ENCODE peak calls at places on chromosomes 4 and X, in five cellular contexts. Z is astrocyte of the spinal cord, I is neural crest cell, T is progenitor cell of endocrine pancreas, D is osteocyte. N is an unnamed sample.

GRCh38 chr4:180675368-180675675 is 1567.9 kb upstream of the TENM3 start:
- DNase-seq in D (no peak), Z (no peak), T (no peak), I (no peak), N (no peak)

GRCh38 chr4:69156913-69157312 is 57.6 kb downstream of the UGT2B11 start:
- DNase-seq in I (no peak), T (no peak), Z (no peak), D (no peak), N (no peak)

GRCh38 chr4:55733874-55734437 is 85.6 kb upstream of the EXOC1L start:
- DNase-seq in I (no peak), D (no peak), Z (peak), T (no peak), N (no peak)

GRCh38 chr4:92455329-92455839 is 151.6 kb downstream of the GRID2 start:
- DNase-seq in D (no peak), Z (no peak), I (no peak), T (no peak), N (no peak)

GRCh38 chrX:31228415-31228832 is 156.6 kb upstream of the FTHL17 start:
- DNase-seq in I (no peak), D (no peak), T (no peak), Z (peak), N (no peak)

GRCh38 chr4:110361921-110362320 is 114.0 kb upstream of the ENPEP start:
- DNase-seq in Z (peak), I (no peak), D (no peak), T (no peak), N (no peak)

GRCh38 chrX:20265221-20265725 is 1.4 kb downstream of the RPS6KA3 start:
- DNase-seq in Z (peak), T (peak), D (no peak), I (peak), N (no peak)

GRCh38 chrX:153639177-153640044 is 7.6 kb upstream of the DUSP9 start:
- DNase-seq in I (no peak), Z (no peak), T (no peak), D (no peak), N (no peak)

GRCh38 chr4:27176400-27176799 is 315.8 kb downstream of the STIM2 start:
- DNase-seq in I (no peak), D (no peak), Z (peak), T (no peak), N (no peak)

GRCh38 chr4:119529788-119530187 is 98.8 kb downstream of the PDE5A start:
- DNase-seq in T (no peak), I (no peak), Z (no peak), D (no peak), N (no peak)

GRCh38 chrX:138847930-138848329 is 136.4 kb upstream of the FGF13 start:
- DNase-seq in I (no peak), D (no peak), Z (peak), T (no peak), N (no peak)

GRCh38 chr4:37865450-37865849 is 25.4 kb upstream of the TBC1D1 start:
- DNase-seq in I (no peak), T (no peak), D (no peak), Z (peak), N (no peak)

GRCh38 chr4:86596802-86597201 is 2.7 kb downstream of the PTPN13 start:
- DNase-seq in I (no peak), T (no peak), D (no peak), Z (peak), N (no peak)

GRCh38 chr4:107077192-107077591 is 41.1 kb upstream of the DKK2 start:
- DNase-seq in T (no peak), D (no peak), Z (no peak), I (no peak), N (no peak)

GRCh38 chr4:145984563-145984962 is 45.9 kb upstream of the ZNF827 start:
- DNase-seq in D (no peak), Z (no peak), T (no peak), I (no peak), N (no peak)

GRCh38 chr4:143296397-143297067 is 40.1 kb upstream of the GAB1 start:
- DNase-seq in I (no peak), D (no peak), T (no peak), Z (no peak), N (no peak)

GRCh38 chr4:27121830-27122229 is 261.2 kb downstream of the STIM2 start:
- DNase-seq in Z (no peak), T (no peak), D (no peak), I (no peak), N (no peak)

GRCh38 chr4:1593458-1593857 is 90.7 kb downstream of the FAM53A start:
- DNase-seq in T (no peak), Z (no peak), D (no peak), I (no peak), N (no peak)

GRCh38 chrX:24025741-24026402 is 1.1 kb downstream of the KLHL15 start:
- DNase-seq in T (no peak), D (no peak), Z (peak), I (no peak), N (no peak)

GRCh38 chrX:11509786-11510185 is 155.9 kb downstream of the ARHGAP6 start:
- DNase-seq in I (no peak), Z (peak), T (no peak), D (no peak), N (no peak)

GRCh38 chrX:118373538-118373937 is 27.6 kb downstream of the WDR44 start:
- DNase-seq in Z (no peak), D (no peak), I (no peak), T (no peak), N (no peak)

GRCh38 chr4:763191-763810 is 57.7 kb downstream of the PCGF3 start:
- DNase-seq in D (no peak), Z (no peak), T (no peak), I (no peak), N (no peak)

GRCh38 chr4:1494416-1495315 is 88.4 kb upstream of the NKX1-1 start:
- DNase-seq in I (no peak), Z (no peak), T (no peak), D (no peak), N (peak)

GRCh38 chr4:14856927-14857220 is 145.4 kb upstream of the CPEB2 start:
- DNase-seq in Z (no peak), D (no peak), T (no peak), I (no peak), N (no peak)

GRCh38 chr4:186227221-186227620 is at the start of gene KLKB1:
- DNase-seq in D (no peak), T (no peak), Z (peak), I (no peak), N (no peak)

GRCh38 chr4:120630432-120630831 is 292.1 kb downstream of the PRDM5 start:
- DNase-seq in Z (no peak), T (no peak), I (no peak), D (no peak), N (no peak)

GRCh38 chrX:121504148-121504547 is 456.7 kb downstream of the GLUD2 start:
- DNase-seq in D (no peak), T (no peak), Z (no peak), I (no peak), N (no peak)

GRCh38 chr4:145538636-145539035 is 57.0 kb downstream of the SMAD1 start:
- DNase-seq in I (no peak), T (no peak), Z (no peak), D (no peak), N (no peak)

GRCh38 chr4:101697266-101697665 is 93.3 kb upstream of the BANK1 start:
- DNase-seq in Z (no peak), T (no peak), I (no peak), D (no peak), N (no peak)

GRCh38 chr4:185764880-185765279 is 47.1 kb downstream of the SORBS2 start:
- DNase-seq in D (no peak), I (no peak), Z (peak), T (no peak), N (no peak)

GRCh38 chrX:139293991-139294390 is 236.5 kb upstream of the F9 start:
- DNase-seq in D (no peak), I (no peak), T (no peak), Z (no peak), N (no peak)

GRCh38 chrX:19040373-19040772 is 56.5 kb upstream of the PHKA2 start:
- DNase-seq in T (no peak), Z (peak), I (no peak), D (no peak), N (no peak)

GRCh38 chr4:85039526-85039925 is 73.0 kb upstream of the WDFY3 start:
- DNase-seq in T (no peak), I (no peak), Z (peak), D (no peak), N (no peak)

GRCh38 chrX:69321789-69322188 is 156.5 kb upstream of the PJA1 start:
- DNase-seq in I (no peak), T (no peak), D (peak), Z (no peak), N (no peak)

GRCh38 chr4:125833-126232 is 1.5 kb downstream of the ZNF718 start:
- DNase-seq in Z (no peak), D (no peak), T (no peak), I (no peak), N (no peak)

DNA sequence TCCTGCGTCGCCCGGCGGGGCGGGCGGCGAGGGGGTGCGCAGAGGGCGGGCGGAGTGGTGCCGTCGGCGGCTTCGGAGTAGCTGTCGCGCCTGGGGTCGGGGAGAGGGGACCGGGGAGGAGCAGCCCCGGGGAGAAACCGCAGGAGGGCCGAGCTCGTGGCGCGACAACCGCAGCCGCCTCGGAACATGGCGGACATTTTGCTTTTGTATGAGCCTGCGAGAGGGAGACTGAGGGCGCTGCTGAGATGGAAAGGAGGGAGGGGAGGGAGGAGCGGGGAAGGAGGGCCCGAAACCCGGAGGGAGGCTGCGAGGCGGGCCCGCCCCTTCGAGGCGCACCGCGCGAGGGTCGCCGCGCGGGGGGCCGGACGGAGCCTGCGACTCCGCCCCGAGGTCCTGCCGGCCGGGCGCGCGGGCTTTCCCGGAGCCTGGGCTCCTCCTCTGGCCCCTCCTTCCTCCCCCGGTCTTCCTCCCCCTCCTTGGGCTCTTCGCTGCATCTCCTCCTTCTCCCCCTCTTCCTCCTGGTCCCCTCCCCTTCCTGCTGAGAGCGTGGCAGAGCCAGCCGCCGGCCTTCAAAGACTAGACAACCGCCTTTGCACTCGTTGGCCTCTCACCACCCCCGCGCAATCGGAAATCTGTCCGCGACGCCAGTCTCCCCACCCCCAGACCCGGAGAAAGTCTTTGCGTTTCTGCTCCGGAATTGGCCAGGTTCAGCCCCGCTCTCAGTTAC is 1.1 kb downstream of the INTS6L start:
- DNase-seq in Z (peak), T (peak), D (peak), I (peak), N (peak)
- TF ChIP-seq CTCF in Z (no peak), T (no peak), D (no peak), I (no peak), N (no peak)

DNA sequence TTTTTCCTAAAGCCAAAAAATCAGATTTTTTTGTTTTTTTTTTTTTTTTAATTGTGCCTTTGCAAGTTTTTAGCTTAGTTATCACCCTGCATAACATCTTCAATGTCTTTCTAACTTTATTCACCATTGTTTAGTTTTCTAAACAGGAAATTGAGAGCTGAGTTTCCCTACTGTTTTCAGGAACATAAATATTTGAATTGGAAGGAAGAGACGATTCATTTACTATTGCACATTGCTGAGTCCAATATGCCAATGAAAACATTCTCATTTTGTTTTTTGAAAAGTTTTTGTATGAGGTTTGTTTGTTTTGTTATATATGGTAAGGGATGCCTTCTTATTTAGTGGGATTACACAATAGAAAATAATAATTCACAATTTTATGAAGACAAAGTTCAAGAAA is 148.4 kb downstream of the ANKRD50 start:
- DNase-seq in I (no peak), T (no peak), Z (peak), D (no peak), N (no peak)
- TF ChIP-seq CTCF in I (no peak), T (no peak), Z (no peak), D (no peak), N (no peak)

DNA sequence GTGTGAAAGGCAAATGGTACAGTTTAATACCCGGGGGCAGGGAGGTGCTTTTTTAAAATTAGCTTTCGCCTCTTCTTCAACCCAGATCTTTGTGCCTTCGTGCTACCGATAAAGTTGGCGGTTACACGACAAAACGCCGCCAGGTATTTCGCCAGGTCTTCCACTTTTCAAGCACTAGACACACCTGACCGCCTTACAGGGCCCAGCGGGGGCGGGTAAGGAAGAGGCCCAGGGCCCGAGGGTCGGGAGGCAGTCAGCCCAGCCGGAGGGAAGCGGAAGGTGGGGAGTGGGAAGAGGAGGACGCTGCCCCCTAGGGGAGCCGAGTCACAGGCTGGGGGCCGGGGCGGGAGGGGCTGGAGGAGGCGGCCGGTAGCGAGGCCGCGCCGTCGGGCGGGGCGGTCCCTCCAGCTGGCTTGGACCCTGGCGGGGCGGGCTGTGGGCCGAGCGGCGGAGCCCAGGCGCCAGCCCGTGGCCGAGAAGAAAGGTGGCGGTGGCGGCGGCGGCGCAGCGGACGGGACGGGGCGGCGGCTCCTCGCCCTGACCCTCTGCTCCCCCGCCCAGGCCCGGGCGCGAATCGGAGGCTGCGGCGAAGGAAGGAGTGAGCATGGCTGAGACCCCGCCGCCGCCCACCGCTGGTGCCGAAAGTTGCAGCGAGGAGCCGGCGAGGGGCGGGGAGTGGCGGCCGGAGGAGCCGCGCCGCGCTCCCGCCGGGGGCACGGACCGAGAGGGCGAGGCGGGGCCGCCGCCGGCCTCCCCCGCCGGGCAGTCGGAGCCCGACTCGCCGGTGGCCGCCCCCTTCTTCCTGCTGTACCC is 16.2 kb downstream of the UTP3 start:
- DNase-seq in Z (peak), I (peak), T (peak), D (peak), N (peak)
- TF ChIP-seq CTCF in Z (peak), I (peak), T (peak), D (peak), N (peak)

GRCh38 chr4:184647391-184648101 is 1.7 kb downstream of the CASP3 start:
- DNase-seq in I (no peak), D (no peak), Z (peak), T (no peak), N (no peak)

GRCh38 chr4:184648220-184649025 is 824 bp downstream of the CASP3 start:
- DNase-seq in I (peak), Z (peak), T (peak), D (no peak), N (peak)

GRCh38 chr4:184649026-184649970 is at the start of the genes CASP3 and PRIMPOL:
- DNase-seq in T (peak), D (peak), Z (peak), I (peak), N (peak)

GRCh38 chr4:184651899-184652298 is 2.4 kb downstream of the PRIMPOL start:
- DNase-seq in T (no peak), I (no peak), D (no peak), Z (no peak), N (no peak)

DNA sequence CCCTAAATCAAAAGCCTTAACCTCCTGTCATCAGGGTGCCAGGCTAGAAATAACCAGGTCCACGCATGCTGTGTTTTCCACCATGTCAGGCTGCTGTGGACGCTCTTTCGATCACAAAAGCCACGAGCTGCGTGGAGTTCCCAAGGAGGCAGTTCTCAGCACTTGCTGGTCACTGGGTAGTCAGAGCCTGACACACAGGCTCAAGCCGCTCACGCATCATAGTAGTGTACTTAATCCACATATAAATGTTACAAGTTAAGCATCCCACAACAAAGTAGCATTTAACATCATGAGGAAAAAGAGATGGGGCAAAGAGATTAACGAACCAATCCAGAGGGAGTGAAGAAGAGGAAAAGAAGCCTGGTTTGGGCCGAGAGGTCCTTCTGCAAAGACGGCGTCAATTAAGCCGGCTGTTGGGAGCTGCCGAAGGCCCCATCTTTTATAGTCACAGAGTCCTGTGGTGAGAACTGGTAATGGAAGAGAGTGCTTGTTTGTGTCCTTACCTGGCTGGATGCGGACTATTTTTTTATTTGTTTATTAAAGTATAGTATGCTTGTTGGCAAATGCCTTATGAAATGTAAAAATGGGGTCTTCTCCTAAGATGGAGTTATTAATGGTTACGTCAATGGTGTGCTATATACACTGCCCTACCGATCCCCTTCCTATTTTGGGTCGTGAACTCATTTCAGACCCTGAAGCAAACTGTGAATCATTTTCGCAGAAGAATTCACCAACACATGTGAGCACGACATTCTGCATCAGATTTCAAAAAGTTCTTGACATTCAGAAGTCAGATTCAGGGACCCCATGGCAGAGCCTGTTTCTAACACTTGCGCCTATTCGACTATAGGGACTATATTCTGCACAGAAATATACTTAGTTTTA is 675 bp downstream of the PRIMPOL start:
- DNase-seq in D (no peak), Z (peak), T (no peak), I (peak), N (no peak)
- TF ChIP-seq CTCF in D (no peak), Z (no peak), T (peak), I (no peak), N (no peak)

DNA sequence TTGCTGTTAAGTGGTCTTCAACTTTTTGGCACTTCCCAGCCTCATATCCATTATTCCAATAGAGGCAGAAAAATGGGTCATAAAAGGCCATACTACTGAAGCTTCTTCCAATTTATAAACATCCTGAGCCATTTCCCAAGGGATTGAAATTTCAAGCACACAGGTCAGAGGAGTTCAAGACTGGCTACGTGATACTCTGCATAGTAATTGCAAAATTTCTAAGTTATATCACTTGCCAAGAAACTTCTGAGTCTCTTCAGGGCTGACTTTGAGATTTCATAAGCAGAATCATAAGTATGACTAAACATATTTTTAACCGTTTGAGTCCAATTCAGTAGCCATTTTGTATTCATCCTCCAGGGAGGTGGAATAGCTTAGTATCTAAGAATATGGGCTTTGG is 75.6 kb upstream of the RXFP1 start:
- DNase-seq in Z (no peak), T (no peak), I (no peak), D (no peak), N (no peak)
- TF ChIP-seq CTCF in Z (no peak), T (no peak), I (no peak), D (no peak), N (no peak)

DNA sequence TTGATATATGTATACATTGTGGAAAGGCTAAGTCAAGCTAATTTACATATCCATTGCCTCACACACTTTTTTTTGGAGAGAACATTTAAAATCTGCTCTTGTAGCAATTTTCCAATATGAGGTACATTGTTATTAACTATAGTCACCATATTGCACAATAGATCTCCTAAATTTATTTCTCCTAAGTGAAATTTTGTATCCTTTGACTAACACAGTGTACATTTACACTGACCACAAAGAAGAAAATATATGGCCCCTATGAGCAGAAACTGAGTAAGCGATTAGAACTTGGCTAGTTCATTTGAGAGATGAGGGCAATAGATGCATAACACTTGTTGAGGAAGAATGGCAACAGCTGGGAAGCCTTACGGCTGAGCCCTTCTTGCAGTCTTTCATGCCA is 20.3 kb upstream of the GUCY1B1 start:
- DNase-seq in Z (peak), T (no peak), I (no peak), D (no peak), N (no peak)
- TF ChIP-seq CTCF in Z (no peak), T (no peak), I (no peak), D (no peak), N (no peak)